ENCODE peak calls at places on chromosomes 13 and 19, in five cellular contexts. One of them, this sample, is unnamed.

GRCh38 chr13:110047511-110047910 is 259.4 kb downstream of the COL4A1 start:
- DNase-seq in endothelial cell: peak
- DNase-seq in neural progenitor cell: no peak
- DNase-seq in keratinocyte: no peak
- DNase-seq in fibroblast of lung: peak
- DNase-seq in this sample: no peak

GRCh38 chr19:13826652-13827235 is 31.5 kb downstream of the ZSWIM4 start:
- DNase-seq in keratinocyte: no peak
- DNase-seq in endothelial cell: no peak
- DNase-seq in fibroblast of lung: no peak
- DNase-seq in neural progenitor cell: no peak
- DNase-seq in this sample: no peak

GRCh38 chr13:113333076-113333475 is 30.9 kb downstream of the GRTP1 start:
- DNase-seq in endothelial cell: no peak
- DNase-seq in keratinocyte: no peak
- DNase-seq in neural progenitor cell: no peak
- DNase-seq in fibroblast of lung: no peak
- DNase-seq in this sample: no peak

GRCh38 chr19:7182489-7182888 is 111.7 kb downstream of the INSR start:
- DNase-seq in neural progenitor cell: no peak
- DNase-seq in endothelial cell: no peak
- DNase-seq in fibroblast of lung: no peak
- DNase-seq in keratinocyte: no peak
- DNase-seq in this sample: no peak

GRCh38 chr19:46839752-46840151 is 10.9 kb downstream of the AP2S1 start:
- DNase-seq in keratinocyte: no peak
- DNase-seq in endothelial cell: no peak
- DNase-seq in fibroblast of lung: no peak
- DNase-seq in neural progenitor cell: no peak
- DNase-seq in this sample: no peak

GRCh38 chr13:114104626-114105350 is 27.6 kb downstream of the RASA3 start:
- DNase-seq in fibroblast of lung: no peak
- DNase-seq in neural progenitor cell: no peak
- DNase-seq in endothelial cell: no peak
- DNase-seq in keratinocyte: no peak
- DNase-seq in this sample: no peak

GRCh38 chr13:44197791-44198770 is 175.5 kb upstream of the SERP2 start:
- DNase-seq in neural progenitor cell: no peak
- DNase-seq in fibroblast of lung: peak
- DNase-seq in endothelial cell: no peak
- DNase-seq in keratinocyte: no peak
- DNase-seq in this sample: peak

GRCh38 chr13:48155850-48156249 is 60.9 kb upstream of the MED4 start:
- DNase-seq in endothelial cell: no peak
- DNase-seq in fibroblast of lung: peak
- DNase-seq in neural progenitor cell: no peak
- DNase-seq in keratinocyte: peak
- DNase-seq in this sample: no peak

GRCh38 chr19:48203227-48203793 is 32.8 kb downstream of the ZSWIM9 start:
- DNase-seq in fibroblast of lung: no peak
- DNase-seq in neural progenitor cell: no peak
- DNase-seq in keratinocyte: no peak
- DNase-seq in endothelial cell: no peak
- DNase-seq in this sample: no peak

GRCh38 chr13:100149389-100149788 is 60.5 kb downstream of the PCCA start:
- DNase-seq in keratinocyte: no peak
- DNase-seq in neural progenitor cell: no peak
- DNase-seq in endothelial cell: no peak
- DNase-seq in fibroblast of lung: no peak
- DNase-seq in this sample: no peak

GRCh38 chr19:41705393-41706174 is 2.8 kb upstream of the CEACAM5 start:
- DNase-seq in neural progenitor cell: peak
- DNase-seq in fibroblast of lung: peak
- DNase-seq in keratinocyte: no peak
- DNase-seq in endothelial cell: peak
- DNase-seq in this sample: peak

GRCh38 chr19:20367811-20368294 is 197.7 kb downstream of the ZNF737 start:
- DNase-seq in keratinocyte: no peak
- DNase-seq in endothelial cell: peak
- DNase-seq in neural progenitor cell: peak
- DNase-seq in fibroblast of lung: no peak
- DNase-seq in this sample: no peak

DNA sequence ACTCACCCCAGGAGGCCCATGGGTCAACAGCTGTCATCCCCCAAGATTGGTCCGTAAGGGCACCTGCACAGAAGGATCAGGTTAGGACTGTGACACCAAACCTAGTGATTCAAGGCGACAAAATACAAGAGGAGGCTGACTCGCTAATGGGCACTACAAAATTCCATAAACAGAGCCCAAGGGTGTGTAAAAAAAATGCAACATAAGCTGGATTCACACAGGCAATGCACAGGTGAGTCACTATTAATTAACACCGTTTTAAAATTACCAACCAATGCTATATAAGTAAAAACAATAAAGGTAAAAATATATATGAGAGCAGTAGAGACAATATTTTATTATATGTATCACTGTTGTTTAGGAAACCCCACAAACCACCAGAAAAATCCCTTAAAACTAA is 1.9 kb downstream of the ZNF606 start:
- DNase-seq in fibroblast of lung: no peak
- DNase-seq in neural progenitor cell: no peak
- DNase-seq in keratinocyte: no peak
- DNase-seq in endothelial cell: no peak
- DNase-seq in this sample: peak
- TF ChIP-seq CTCF in fibroblast of lung: no peak
- TF ChIP-seq CTCF in neural progenitor cell: no peak
- TF ChIP-seq CTCF in keratinocyte: no peak
- TF ChIP-seq CTCF in endothelial cell: no peak
- TF ChIP-seq CTCF in this sample: no peak

DNA sequence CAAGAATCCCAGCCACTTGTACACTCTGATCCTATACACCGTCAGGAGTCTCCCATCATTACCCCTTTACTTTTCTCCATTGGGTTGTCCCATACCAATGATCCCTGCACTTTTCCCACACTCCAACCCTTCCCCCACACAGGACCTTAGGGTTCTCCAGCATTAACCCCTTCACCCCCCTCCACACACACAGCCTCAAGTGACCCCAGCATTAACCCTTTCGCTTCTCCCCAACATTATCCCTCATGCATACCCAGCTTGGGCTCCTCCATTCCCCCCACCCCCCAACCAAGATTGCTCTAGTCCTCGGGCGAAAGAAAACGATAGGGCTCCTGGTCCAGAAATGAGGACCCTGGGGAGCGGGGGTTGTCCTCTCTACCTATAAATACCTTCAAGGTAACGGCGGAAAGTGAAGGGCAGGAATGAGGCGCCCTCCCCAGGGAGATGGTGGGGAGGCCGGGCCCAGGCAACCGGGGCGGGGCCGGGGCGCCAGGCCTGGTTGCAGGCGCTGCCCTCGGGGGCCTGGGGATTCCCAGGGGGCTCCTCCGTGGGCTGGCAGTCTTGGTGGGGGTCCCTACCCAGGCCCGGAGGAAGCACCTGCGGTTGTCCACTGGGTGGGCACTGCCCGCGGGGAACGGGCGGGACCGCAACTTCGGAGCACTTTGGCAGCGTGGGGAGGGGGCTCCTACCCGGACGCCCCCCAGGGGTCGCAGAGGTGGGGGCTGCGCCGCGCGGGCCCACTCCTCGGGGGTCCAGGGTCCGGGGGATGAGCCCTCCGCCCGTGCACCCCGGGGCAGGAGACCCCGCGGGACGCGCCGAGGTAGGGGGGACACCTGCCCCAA is 757 bp downstream of the WIZ start:
- DNase-seq in neural progenitor cell: peak
- DNase-seq in fibroblast of lung: no peak
- DNase-seq in endothelial cell: no peak
- DNase-seq in keratinocyte: no peak
- DNase-seq in this sample: peak
- TF ChIP-seq CTCF in neural progenitor cell: no peak
- TF ChIP-seq CTCF in fibroblast of lung: no peak
- TF ChIP-seq CTCF in endothelial cell: no peak
- TF ChIP-seq CTCF in keratinocyte: no peak
- TF ChIP-seq CTCF in this sample: no peak

GRCh38 chr19:51417107-51417806 is at the start of gene SIGLEC10:
- DNase-seq in endothelial cell: no peak
- DNase-seq in keratinocyte: no peak
- DNase-seq in neural progenitor cell: no peak
- DNase-seq in fibroblast of lung: no peak
- DNase-seq in this sample: peak

GRCh38 chr19:51421229-51422052 is 4.0 kb upstream of the SIGLEC10 start:
- DNase-seq in keratinocyte: no peak
- DNase-seq in fibroblast of lung: no peak
- DNase-seq in neural progenitor cell: peak
- DNase-seq in endothelial cell: no peak
- DNase-seq in this sample: no peak

GRCh38 chr19:51418707-51419106 is 1.3 kb upstream of the SIGLEC10 start:
- DNase-seq in neural progenitor cell: no peak
- DNase-seq in keratinocyte: no peak
- DNase-seq in fibroblast of lung: no peak
- DNase-seq in endothelial cell: no peak
- DNase-seq in this sample: no peak

GRCh38 chr19:51417807-51418152 is 338 bp upstream of the SIGLEC10 start:
- DNase-seq in neural progenitor cell: no peak
- DNase-seq in keratinocyte: no peak
- DNase-seq in fibroblast of lung: no peak
- DNase-seq in endothelial cell: no peak
- DNase-seq in this sample: peak

DNA sequence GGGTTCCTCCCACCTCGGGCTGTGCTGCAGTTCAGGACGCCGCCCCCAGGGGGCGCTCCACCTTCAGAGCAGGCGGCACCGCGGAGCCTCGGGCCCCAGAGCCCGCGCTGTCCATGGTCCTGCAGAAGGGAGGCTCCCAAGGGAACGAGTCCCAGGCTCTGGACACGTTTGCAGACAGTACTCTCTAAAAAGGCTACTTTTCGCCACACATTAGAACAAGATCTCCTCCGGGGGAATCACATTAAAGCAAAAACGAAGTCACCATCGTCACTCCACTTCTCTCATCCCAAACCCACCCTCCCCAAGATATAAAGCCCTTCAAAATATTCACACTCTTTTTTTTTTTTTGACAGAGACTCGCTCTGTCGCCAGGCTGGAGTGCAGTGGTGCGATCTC is 4.6 kb upstream of the SIGLEC10 start:
- DNase-seq in endothelial cell: peak
- DNase-seq in neural progenitor cell: peak
- DNase-seq in fibroblast of lung: peak
- DNase-seq in keratinocyte: no peak
- DNase-seq in this sample: peak
- TF ChIP-seq CTCF in endothelial cell: peak
- TF ChIP-seq CTCF in neural progenitor cell: peak
- TF ChIP-seq CTCF in fibroblast of lung: peak
- TF ChIP-seq CTCF in keratinocyte: peak
- TF ChIP-seq CTCF in this sample: peak

DNA sequence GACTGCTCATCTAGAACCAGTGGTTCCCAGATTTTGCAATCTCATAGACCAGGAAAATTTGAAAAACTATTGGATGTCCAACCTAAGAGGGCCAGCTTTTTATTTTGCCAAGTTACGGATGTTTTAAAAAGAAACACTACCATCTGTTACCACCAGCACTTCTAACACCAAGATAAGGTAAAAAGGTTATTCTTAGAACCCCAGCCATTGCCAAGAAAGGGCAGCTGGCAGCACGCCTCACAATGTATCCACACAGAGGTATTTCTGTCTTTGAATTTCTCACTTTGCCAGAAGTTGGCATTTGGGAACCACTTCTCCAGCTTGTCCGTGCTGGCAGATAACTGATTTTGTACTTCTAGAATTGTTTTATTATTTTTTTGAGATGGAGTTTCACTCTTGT is 28.7 kb downstream of the CAPN12 start:
- DNase-seq in keratinocyte: no peak
- DNase-seq in endothelial cell: no peak
- DNase-seq in fibroblast of lung: no peak
- DNase-seq in neural progenitor cell: no peak
- DNase-seq in this sample: no peak
- TF ChIP-seq CTCF in keratinocyte: no peak
- TF ChIP-seq CTCF in endothelial cell: no peak
- TF ChIP-seq CTCF in fibroblast of lung: no peak
- TF ChIP-seq CTCF in neural progenitor cell: no peak
- TF ChIP-seq CTCF in this sample: no peak

DNA sequence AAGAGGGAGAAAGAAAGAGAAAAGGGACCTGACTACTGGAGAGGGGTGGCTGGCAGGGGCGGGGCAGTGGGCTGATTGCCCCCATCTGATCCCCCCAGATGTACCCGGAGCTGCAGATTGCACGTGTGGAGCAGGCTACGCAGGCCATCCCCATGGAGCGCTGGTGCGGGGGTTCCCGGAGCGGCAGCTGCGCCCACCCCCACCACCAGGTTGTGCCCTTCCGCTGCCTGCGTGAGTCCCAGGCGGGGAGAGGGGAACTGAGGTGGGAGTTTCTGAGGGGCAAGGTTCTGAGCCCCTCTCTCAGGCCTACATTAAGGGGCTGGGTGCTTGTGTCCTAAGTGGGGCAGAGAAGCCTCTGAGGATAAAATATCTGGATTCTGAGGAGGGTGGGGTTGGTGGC is 2.4 kb downstream of the APLP1 start:
- DNase-seq in neural progenitor cell: no peak
- DNase-seq in fibroblast of lung: no peak
- DNase-seq in keratinocyte: no peak
- DNase-seq in endothelial cell: no peak
- DNase-seq in this sample: no peak
- TF ChIP-seq CTCF in neural progenitor cell: peak
- TF ChIP-seq CTCF in fibroblast of lung: no peak
- TF ChIP-seq CTCF in keratinocyte: no peak
- TF ChIP-seq CTCF in endothelial cell: no peak
- TF ChIP-seq CTCF in this sample: no peak